ENCODE peak calls at places on chromosomes 3 and 15, in eight cellular contexts. One of them, this sample, is unnamed. For H3K4me1, the result is how much of the 10 kb centered on the place peaks cover.

GRCh38 chr3:123314409-123315270 is 112.9 kb downstream of the SEC22A start:
- DNase-seq in pancreas: no peak
- DNase-seq in small intestine: no peak
- DNase-seq in CD8-positive, alpha-beta T cell: no peak
- DNase-seq in neural progenitor cell: peak
- DNase-seq in psoas muscle: no peak
- DNase-seq in fibroblast of lung: no peak
- DNase-seq in mammary epithelial cell: no peak
- DNase-seq in this sample: no peak

GRCh38 chr3:130849111-130849552 is 44.8 kb upstream of the ATP2C1 start:
- DNase-seq in pancreas: peak
- DNase-seq in small intestine: peak
- DNase-seq in CD8-positive, alpha-beta T cell: no peak
- DNase-seq in neural progenitor cell: no peak
- DNase-seq in psoas muscle: peak
- DNase-seq in fibroblast of lung: no peak
- DNase-seq in mammary epithelial cell: peak
- DNase-seq in this sample: no peak

GRCh38 chr15:91521996-91522395 is 331.5 kb upstream of the SLCO3A1 start:
- DNase-seq in pancreas: no peak
- DNase-seq in small intestine: no peak
- DNase-seq in CD8-positive, alpha-beta T cell: no peak
- DNase-seq in neural progenitor cell: no peak
- DNase-seq in psoas muscle: no peak
- DNase-seq in fibroblast of lung: peak
- DNase-seq in mammary epithelial cell: peak
- DNase-seq in this sample: no peak

GRCh38 chr3:100159564-100160153 is 45.4 kb upstream of the FILIP1L start:
- DNase-seq in pancreas: no peak
- DNase-seq in small intestine: no peak
- DNase-seq in CD8-positive, alpha-beta T cell: no peak
- DNase-seq in neural progenitor cell: no peak
- DNase-seq in psoas muscle: no peak
- DNase-seq in fibroblast of lung: peak
- DNase-seq in mammary epithelial cell: peak
- DNase-seq in this sample: no peak

GRCh38 chr3:157914882-157915281 is 191.3 kb downstream of the SHOX2 start:
- DNase-seq in pancreas: no peak
- DNase-seq in small intestine: no peak
- DNase-seq in CD8-positive, alpha-beta T cell: no peak
- DNase-seq in neural progenitor cell: no peak
- DNase-seq in psoas muscle: no peak
- DNase-seq in fibroblast of lung: peak
- DNase-seq in mammary epithelial cell: no peak
- DNase-seq in this sample: no peak

GRCh38 chr3:141860766-141861513 is 15.5 kb upstream of the ATP1B3 start:
- DNase-seq in pancreas: no peak
- DNase-seq in small intestine: no peak
- DNase-seq in CD8-positive, alpha-beta T cell: no peak
- DNase-seq in neural progenitor cell: no peak
- DNase-seq in psoas muscle: no peak
- DNase-seq in fibroblast of lung: no peak
- DNase-seq in mammary epithelial cell: no peak
- DNase-seq in this sample: no peak

GRCh38 chr3:52144034-52144795 is 10.0 kb downstream of the POC1A start:
- DNase-seq in pancreas: peak
- DNase-seq in small intestine: peak
- DNase-seq in CD8-positive, alpha-beta T cell: peak
- DNase-seq in neural progenitor cell: peak
- DNase-seq in psoas muscle: peak
- DNase-seq in fibroblast of lung: peak
- DNase-seq in mammary epithelial cell: peak
- DNase-seq in this sample: peak

GRCh38 chr3:13213911-13214846 is 140.9 kb upstream of the IQSEC1 start:
- DNase-seq in pancreas: peak
- DNase-seq in small intestine: no peak
- DNase-seq in CD8-positive, alpha-beta T cell: no peak
- DNase-seq in neural progenitor cell: no peak
- DNase-seq in psoas muscle: no peak
- DNase-seq in fibroblast of lung: no peak
- DNase-seq in mammary epithelial cell: no peak
- DNase-seq in this sample: no peak

GRCh38 chr3:100927775-100928174 is 65.4 kb downstream of the ABI3BP start:
- DNase-seq in pancreas: no peak
- DNase-seq in small intestine: no peak
- DNase-seq in CD8-positive, alpha-beta T cell: no peak
- DNase-seq in neural progenitor cell: no peak
- DNase-seq in psoas muscle: no peak
- DNase-seq in fibroblast of lung: no peak
- DNase-seq in mammary epithelial cell: peak
- DNase-seq in this sample: no peak

GRCh38 chr3:195117978-195118581 is 152.9 kb downstream of the XXYLT1 start:
- DNase-seq in pancreas: no peak
- DNase-seq in small intestine: peak
- DNase-seq in CD8-positive, alpha-beta T cell: no peak
- DNase-seq in neural progenitor cell: no peak
- DNase-seq in psoas muscle: no peak
- DNase-seq in fibroblast of lung: no peak
- DNase-seq in mammary epithelial cell: peak
- DNase-seq in this sample: no peak

GRCh38 chr3:24318668-24319287 is 175.9 kb downstream of the THRB start:
- DNase-seq in pancreas: no peak
- DNase-seq in small intestine: no peak
- DNase-seq in CD8-positive, alpha-beta T cell: no peak
- DNase-seq in neural progenitor cell: no peak
- DNase-seq in psoas muscle: no peak
- DNase-seq in fibroblast of lung: peak
- DNase-seq in mammary epithelial cell: peak
- DNase-seq in this sample: no peak

GRCh38 chr3:87069021-87069420 is 78.1 kb upstream of the VGLL3 start:
- DNase-seq in pancreas: no peak
- DNase-seq in small intestine: no peak
- DNase-seq in CD8-positive, alpha-beta T cell: no peak
- DNase-seq in neural progenitor cell: no peak
- DNase-seq in psoas muscle: no peak
- DNase-seq in fibroblast of lung: no peak
- DNase-seq in mammary epithelial cell: no peak
- DNase-seq in this sample: no peak

GRCh38 chr15:60414016-60414682 is 16.4 kb upstream of the ANXA2 start:
- DNase-seq in pancreas: no peak
- DNase-seq in small intestine: no peak
- DNase-seq in CD8-positive, alpha-beta T cell: no peak
- DNase-seq in neural progenitor cell: no peak
- DNase-seq in psoas muscle: no peak
- DNase-seq in fibroblast of lung: peak
- DNase-seq in mammary epithelial cell: peak
- DNase-seq in this sample: no peak

GRCh38 chr15:98548172-98548971 is 100.0 kb upstream of the IGF1R start:
- DNase-seq in pancreas: peak
- DNase-seq in small intestine: peak
- DNase-seq in CD8-positive, alpha-beta T cell: no peak
- DNase-seq in neural progenitor cell: peak
- DNase-seq in psoas muscle: peak
- DNase-seq in fibroblast of lung: peak
- DNase-seq in mammary epithelial cell: peak
- DNase-seq in this sample: peak

GRCh38 chr3:146446026-146446425 is 23.3 kb downstream of the PLSCR2 start:
- DNase-seq in pancreas: no peak
- DNase-seq in small intestine: no peak
- DNase-seq in CD8-positive, alpha-beta T cell: no peak
- DNase-seq in neural progenitor cell: no peak
- DNase-seq in psoas muscle: no peak
- DNase-seq in fibroblast of lung: no peak
- DNase-seq in mammary epithelial cell: peak
- DNase-seq in this sample: no peak

GRCh38 chr3:146454796-146455195 is 14.6 kb downstream of the PLSCR2 start:
- DNase-seq in pancreas: no peak
- DNase-seq in small intestine: no peak
- DNase-seq in CD8-positive, alpha-beta T cell: no peak
- DNase-seq in neural progenitor cell: no peak
- DNase-seq in psoas muscle: no peak
- DNase-seq in fibroblast of lung: no peak
- DNase-seq in mammary epithelial cell: no peak
- DNase-seq in this sample: no peak

GRCh38 chr3:146449076-146449475 is 20.3 kb downstream of the PLSCR2 start:
- DNase-seq in pancreas: no peak
- DNase-seq in small intestine: no peak
- DNase-seq in CD8-positive, alpha-beta T cell: no peak
- DNase-seq in neural progenitor cell: no peak
- DNase-seq in psoas muscle: no peak
- DNase-seq in fibroblast of lung: no peak
- DNase-seq in mammary epithelial cell: no peak
- DNase-seq in this sample: no peak

GRCh38 chr3:146449584-146449983 is 19.8 kb downstream of the PLSCR2 start:
- DNase-seq in pancreas: no peak
- DNase-seq in small intestine: no peak
- DNase-seq in CD8-positive, alpha-beta T cell: no peak
- DNase-seq in neural progenitor cell: no peak
- DNase-seq in psoas muscle: no peak
- DNase-seq in fibroblast of lung: no peak
- DNase-seq in mammary epithelial cell: no peak
- DNase-seq in this sample: no peak
- H3K4me1 ChIP-seq in pancreas: under half
- H3K4me1 ChIP-seq in small intestine: under half
- H3K4me1 ChIP-seq in CD8-positive, alpha-beta T cell: under half
- H3K4me1 ChIP-seq in neural progenitor cell: under half
- H3K4me1 ChIP-seq in psoas muscle: under half
- H3K4me1 ChIP-seq in fibroblast of lung: under half
- H3K4me1 ChIP-seq in mammary epithelial cell: under half
- H3K4me1 ChIP-seq in this sample: under half

GRCh38 chr3:80889643-80890042 is 871.8 kb downstream of the GBE1 start:
- DNase-seq in pancreas: no peak
- DNase-seq in small intestine: no peak
- DNase-seq in CD8-positive, alpha-beta T cell: no peak
- DNase-seq in neural progenitor cell: no peak
- DNase-seq in psoas muscle: no peak
- DNase-seq in fibroblast of lung: no peak
- DNase-seq in mammary epithelial cell: no peak
- DNase-seq in this sample: no peak
- H3K4me1 ChIP-seq in pancreas: under half
- H3K4me1 ChIP-seq in small intestine: under half
- H3K4me1 ChIP-seq in CD8-positive, alpha-beta T cell: under half
- H3K4me1 ChIP-seq in neural progenitor cell: under half
- H3K4me1 ChIP-seq in psoas muscle: under half
- H3K4me1 ChIP-seq in fibroblast of lung: under half
- H3K4me1 ChIP-seq in mammary epithelial cell: under half
- H3K4me1 ChIP-seq in this sample: under half

DNA sequence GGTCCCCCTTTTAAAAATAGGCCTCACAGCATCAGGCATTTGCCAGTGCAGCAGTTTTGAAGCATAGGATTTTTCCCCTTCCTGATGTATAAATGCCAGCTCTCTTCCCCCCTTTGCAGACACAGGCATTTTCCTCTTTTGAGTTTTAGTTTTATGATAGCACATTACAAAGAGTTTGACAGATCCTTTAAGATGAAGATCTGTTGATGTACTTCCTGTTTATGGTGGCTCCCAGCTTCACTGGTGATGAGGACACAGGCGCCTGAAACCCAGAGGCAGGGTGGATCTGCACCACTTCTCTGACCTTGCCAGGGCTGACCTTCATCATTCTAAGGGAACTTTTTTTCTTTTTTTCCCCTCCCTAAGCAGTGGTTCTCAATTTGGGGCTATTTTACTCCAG is 243.4 kb downstream of the PTPRG start:
- DNase-seq in pancreas: no peak
- DNase-seq in small intestine: no peak
- DNase-seq in CD8-positive, alpha-beta T cell: no peak
- DNase-seq in neural progenitor cell: no peak
- DNase-seq in psoas muscle: no peak
- DNase-seq in fibroblast of lung: no peak
- DNase-seq in mammary epithelial cell: no peak
- DNase-seq in this sample: no peak
- H3K4me1 ChIP-seq in pancreas: under half
- H3K4me1 ChIP-seq in small intestine: under half
- H3K4me1 ChIP-seq in CD8-positive, alpha-beta T cell: under half
- H3K4me1 ChIP-seq in neural progenitor cell: under half
- H3K4me1 ChIP-seq in psoas muscle: half or more
- H3K4me1 ChIP-seq in fibroblast of lung: under half
- H3K4me1 ChIP-seq in mammary epithelial cell: under half
- H3K4me1 ChIP-seq in this sample: under half

GRCh38 chr15:71653986-71654713 is 156.2 kb upstream of the NR2E3 start:
- DNase-seq in pancreas: no peak
- DNase-seq in small intestine: no peak
- DNase-seq in CD8-positive, alpha-beta T cell: no peak
- DNase-seq in neural progenitor cell: no peak
- DNase-seq in psoas muscle: no peak
- DNase-seq in fibroblast of lung: no peak
- DNase-seq in mammary epithelial cell: no peak
- DNase-seq in this sample: no peak
- H3K4me1 ChIP-seq in pancreas: under half
- H3K4me1 ChIP-seq in small intestine: under half
- H3K4me1 ChIP-seq in CD8-positive, alpha-beta T cell: under half
- H3K4me1 ChIP-seq in neural progenitor cell: under half
- H3K4me1 ChIP-seq in psoas muscle: under half
- H3K4me1 ChIP-seq in fibroblast of lung: under half
- H3K4me1 ChIP-seq in mammary epithelial cell: under half
- H3K4me1 ChIP-seq in this sample: under half

GRCh38 chr15:64068133-64068532 is 21.8 kb upstream of the DAPK2 start:
- DNase-seq in pancreas: no peak
- DNase-seq in small intestine: no peak
- DNase-seq in CD8-positive, alpha-beta T cell: no peak
- DNase-seq in neural progenitor cell: no peak
- DNase-seq in psoas muscle: no peak
- DNase-seq in fibroblast of lung: no peak
- DNase-seq in mammary epithelial cell: no peak
- DNase-seq in this sample: no peak
- H3K4me1 ChIP-seq in pancreas: under half
- H3K4me1 ChIP-seq in small intestine: under half
- H3K4me1 ChIP-seq in CD8-positive, alpha-beta T cell: under half
- H3K4me1 ChIP-seq in neural progenitor cell: under half
- H3K4me1 ChIP-seq in psoas muscle: under half
- H3K4me1 ChIP-seq in fibroblast of lung: under half
- H3K4me1 ChIP-seq in mammary epithelial cell: under half
- H3K4me1 ChIP-seq in this sample: under half

GRCh38 chr3:134059680-134060560 is 30.2 kb upstream of the SLCO2A1 start:
- DNase-seq in pancreas: no peak
- DNase-seq in small intestine: peak
- DNase-seq in CD8-positive, alpha-beta T cell: no peak
- DNase-seq in neural progenitor cell: no peak
- DNase-seq in psoas muscle: no peak
- DNase-seq in fibroblast of lung: peak
- DNase-seq in mammary epithelial cell: no peak
- DNase-seq in this sample: no peak

GRCh38 chr3:134061401-134061800 is 31.7 kb upstream of the SLCO2A1 start:
- DNase-seq in pancreas: no peak
- DNase-seq in small intestine: no peak
- DNase-seq in CD8-positive, alpha-beta T cell: no peak
- DNase-seq in neural progenitor cell: no peak
- DNase-seq in psoas muscle: no peak
- DNase-seq in fibroblast of lung: no peak
- DNase-seq in mammary epithelial cell: no peak
- DNase-seq in this sample: no peak

GRCh38 chr3:134058728-134059601 is 29.2 kb upstream of the SLCO2A1 start:
- DNase-seq in pancreas: no peak
- DNase-seq in small intestine: no peak
- DNase-seq in CD8-positive, alpha-beta T cell: no peak
- DNase-seq in neural progenitor cell: no peak
- DNase-seq in psoas muscle: no peak
- DNase-seq in fibroblast of lung: no peak
- DNase-seq in mammary epithelial cell: no peak
- DNase-seq in this sample: no peak

GRCh38 chr3:134064081-134064480 is 34.4 kb upstream of the SLCO2A1 start:
- DNase-seq in pancreas: no peak
- DNase-seq in small intestine: no peak
- DNase-seq in CD8-positive, alpha-beta T cell: no peak
- DNase-seq in neural progenitor cell: no peak
- DNase-seq in psoas muscle: no peak
- DNase-seq in fibroblast of lung: no peak
- DNase-seq in mammary epithelial cell: no peak
- DNase-seq in this sample: no peak

GRCh38 chr3:134060561-134061385 is 31.0 kb upstream of the SLCO2A1 start:
- DNase-seq in pancreas: no peak
- DNase-seq in small intestine: no peak
- DNase-seq in CD8-positive, alpha-beta T cell: no peak
- DNase-seq in neural progenitor cell: no peak
- DNase-seq in psoas muscle: no peak
- DNase-seq in fibroblast of lung: peak
- DNase-seq in mammary epithelial cell: no peak
- DNase-seq in this sample: no peak
- H3K4me1 ChIP-seq in pancreas: under half
- H3K4me1 ChIP-seq in small intestine: under half
- H3K4me1 ChIP-seq in CD8-positive, alpha-beta T cell: under half
- H3K4me1 ChIP-seq in neural progenitor cell: under half
- H3K4me1 ChIP-seq in psoas muscle: under half
- H3K4me1 ChIP-seq in fibroblast of lung: under half
- H3K4me1 ChIP-seq in mammary epithelial cell: under half
- H3K4me1 ChIP-seq in this sample: under half